ENCODE peak calls at places on chromosomes 11 and 22, in six cellular contexts. One of them, this sample, is unnamed. For H3K36me3, the result is how much of the 10 kb centered on the place peaks cover.

GRCh38 chr11:95443386-95443785 is 212.4 kb upstream of the SESN3 start:
- DNase-seq in fibroblast of lung: no peak
- DNase-seq in heart left ventricle: no peak
- DNase-seq in mammary epithelial cell: no peak
- DNase-seq in tibial artery: no peak
- DNase-seq in CD8-positive, alpha-beta T cell: peak
- DNase-seq in this sample: no peak

GRCh38 chr22:48049116-48049515 is 1286.7 kb downstream of the TBC1D22A start:
- DNase-seq in fibroblast of lung: no peak
- DNase-seq in heart left ventricle: no peak
- DNase-seq in mammary epithelial cell: no peak
- DNase-seq in tibial artery: no peak
- DNase-seq in CD8-positive, alpha-beta T cell: no peak
- DNase-seq in this sample: no peak

GRCh38 chr11:64580387-64580786 is 10.6 kb upstream of the SLC22A12 start:
- DNase-seq in fibroblast of lung: no peak
- DNase-seq in heart left ventricle: no peak
- DNase-seq in mammary epithelial cell: no peak
- DNase-seq in tibial artery: no peak
- DNase-seq in CD8-positive, alpha-beta T cell: no peak
- DNase-seq in this sample: no peak

GRCh38 chr11:57484141-57484710 is 23.9 kb downstream of the RTN4RL2 start:
- DNase-seq in fibroblast of lung: no peak
- DNase-seq in heart left ventricle: no peak
- DNase-seq in mammary epithelial cell: no peak
- DNase-seq in tibial artery: no peak
- DNase-seq in CD8-positive, alpha-beta T cell: no peak
- DNase-seq in this sample: no peak

GRCh38 chr22:39522567-39523300 is 2.4 kb downstream of the ATF4 start:
- DNase-seq in fibroblast of lung: peak
- DNase-seq in heart left ventricle: peak
- DNase-seq in mammary epithelial cell: peak
- DNase-seq in tibial artery: peak
- DNase-seq in CD8-positive, alpha-beta T cell: no peak
- DNase-seq in this sample: no peak

GRCh38 chr11:64153831-64154230 is 12.1 kb downstream of the MACROD1 start:
- DNase-seq in fibroblast of lung: no peak
- DNase-seq in heart left ventricle: no peak
- DNase-seq in mammary epithelial cell: no peak
- DNase-seq in tibial artery: no peak
- DNase-seq in CD8-positive, alpha-beta T cell: no peak
- DNase-seq in this sample: no peak

GRCh38 chr11:101128571-101129202 is 926 bp downstream of the PGR start:
- DNase-seq in fibroblast of lung: no peak
- DNase-seq in heart left ventricle: peak
- DNase-seq in mammary epithelial cell: no peak
- DNase-seq in tibial artery: peak
- DNase-seq in CD8-positive, alpha-beta T cell: no peak
- DNase-seq in this sample: no peak

GRCh38 chr11:47186937-47187681 is 875 bp upstream of the PACSIN3 start:
- DNase-seq in fibroblast of lung: peak
- DNase-seq in heart left ventricle: peak
- DNase-seq in mammary epithelial cell: peak
- DNase-seq in tibial artery: peak
- DNase-seq in CD8-positive, alpha-beta T cell: peak
- DNase-seq in this sample: peak

GRCh38 chr11:747176-748006 is at the start of gene TALDO1:
- DNase-seq in fibroblast of lung: peak
- DNase-seq in heart left ventricle: peak
- DNase-seq in mammary epithelial cell: peak
- DNase-seq in tibial artery: peak
- DNase-seq in CD8-positive, alpha-beta T cell: peak
- DNase-seq in this sample: peak

GRCh38 chr11:79208126-79208525 is 232.7 kb downstream of the TENM4 start:
- DNase-seq in fibroblast of lung: no peak
- DNase-seq in heart left ventricle: no peak
- DNase-seq in mammary epithelial cell: no peak
- DNase-seq in tibial artery: no peak
- DNase-seq in CD8-positive, alpha-beta T cell: no peak
- DNase-seq in this sample: no peak

GRCh38 chr22:22884010-22884887 is 3.4 kb upstream of the IGLL5 start:
- DNase-seq in fibroblast of lung: peak
- DNase-seq in heart left ventricle: peak
- DNase-seq in mammary epithelial cell: peak
- DNase-seq in tibial artery: peak
- DNase-seq in CD8-positive, alpha-beta T cell: peak
- DNase-seq in this sample: peak

GRCh38 chr11:128501576-128502549 is 85.5 kb downstream of the ETS1 start:
- DNase-seq in fibroblast of lung: no peak
- DNase-seq in heart left ventricle: peak
- DNase-seq in mammary epithelial cell: no peak
- DNase-seq in tibial artery: no peak
- DNase-seq in CD8-positive, alpha-beta T cell: no peak
- DNase-seq in this sample: peak

GRCh38 chr11:32429477-32429876 is 5.9 kb downstream of the WT1 start:
- DNase-seq in fibroblast of lung: no peak
- DNase-seq in heart left ventricle: no peak
- DNase-seq in mammary epithelial cell: no peak
- DNase-seq in tibial artery: no peak
- DNase-seq in CD8-positive, alpha-beta T cell: no peak
- DNase-seq in this sample: no peak

GRCh38 chr11:124898711-124899110 is 1.0 kb upstream of the ROBO4 start:
- DNase-seq in fibroblast of lung: peak
- DNase-seq in heart left ventricle: peak
- DNase-seq in mammary epithelial cell: no peak
- DNase-seq in tibial artery: peak
- DNase-seq in CD8-positive, alpha-beta T cell: no peak
- DNase-seq in this sample: no peak

GRCh38 chr11:126529037-126529436 is 173.6 kb downstream of the ST3GAL4 start:
- DNase-seq in fibroblast of lung: no peak
- DNase-seq in heart left ventricle: no peak
- DNase-seq in mammary epithelial cell: no peak
- DNase-seq in tibial artery: no peak
- DNase-seq in CD8-positive, alpha-beta T cell: no peak
- DNase-seq in this sample: no peak

GRCh38 chr11:65493367-65494176 is 5.3 kb upstream of the MALAT1 start:
- DNase-seq in fibroblast of lung: peak
- DNase-seq in heart left ventricle: peak
- DNase-seq in mammary epithelial cell: peak
- DNase-seq in tibial artery: peak
- DNase-seq in CD8-positive, alpha-beta T cell: no peak
- DNase-seq in this sample: peak

GRCh38 chr22:23415490-23415851 is 164.6 kb downstream of the IGLL1 start:
- DNase-seq in fibroblast of lung: no peak
- DNase-seq in heart left ventricle: no peak
- DNase-seq in mammary epithelial cell: no peak
- DNase-seq in tibial artery: no peak
- DNase-seq in CD8-positive, alpha-beta T cell: no peak
- DNase-seq in this sample: no peak

GRCh38 chr11:110991621-110992355 is 253.7 kb upstream of the POU2AF2 start:
- DNase-seq in fibroblast of lung: peak
- DNase-seq in heart left ventricle: no peak
- DNase-seq in mammary epithelial cell: no peak
- DNase-seq in tibial artery: no peak
- DNase-seq in CD8-positive, alpha-beta T cell: no peak
- DNase-seq in this sample: no peak

GRCh38 chr11:42205518-42205917 is 746.1 kb upstream of the LRRC4C start:
- DNase-seq in fibroblast of lung: no peak
- DNase-seq in heart left ventricle: no peak
- DNase-seq in mammary epithelial cell: no peak
- DNase-seq in tibial artery: no peak
- DNase-seq in CD8-positive, alpha-beta T cell: no peak
- DNase-seq in this sample: no peak

GRCh38 chr11:34874202-34874601 is 42.0 kb downstream of the APIP start:
- DNase-seq in fibroblast of lung: no peak
- DNase-seq in heart left ventricle: no peak
- DNase-seq in mammary epithelial cell: no peak
- DNase-seq in tibial artery: no peak
- DNase-seq in CD8-positive, alpha-beta T cell: no peak
- DNase-seq in this sample: no peak

GRCh38 chr11:68968306-68969255 is 12.2 kb downstream of the MRGPRD start:
- DNase-seq in fibroblast of lung: no peak
- DNase-seq in heart left ventricle: peak
- DNase-seq in mammary epithelial cell: no peak
- DNase-seq in tibial artery: peak
- DNase-seq in CD8-positive, alpha-beta T cell: no peak
- DNase-seq in this sample: no peak

GRCh38 chr22:24137595-24137994 is 43.7 kb upstream of the SUSD2 start:
- DNase-seq in fibroblast of lung: peak
- DNase-seq in heart left ventricle: no peak
- DNase-seq in mammary epithelial cell: no peak
- DNase-seq in tibial artery: no peak
- DNase-seq in CD8-positive, alpha-beta T cell: no peak
- DNase-seq in this sample: peak

GRCh38 chr11:60172011-60172410 is 10.9 kb downstream of the MS4A6A start:
- DNase-seq in fibroblast of lung: no peak
- DNase-seq in heart left ventricle: no peak
- DNase-seq in mammary epithelial cell: peak
- DNase-seq in tibial artery: no peak
- DNase-seq in CD8-positive, alpha-beta T cell: no peak
- DNase-seq in this sample: no peak

GRCh38 chr11:89205378-89205777 is 27.7 kb downstream of the TYR start:
- DNase-seq in fibroblast of lung: no peak
- DNase-seq in heart left ventricle: no peak
- DNase-seq in mammary epithelial cell: no peak
- DNase-seq in tibial artery: no peak
- DNase-seq in CD8-positive, alpha-beta T cell: no peak
- DNase-seq in this sample: no peak

GRCh38 chr11:86869966-86870570 is 69.7 kb downstream of the PRSS23 start:
- DNase-seq in fibroblast of lung: peak
- DNase-seq in heart left ventricle: peak
- DNase-seq in mammary epithelial cell: peak
- DNase-seq in tibial artery: peak
- DNase-seq in CD8-positive, alpha-beta T cell: peak
- DNase-seq in this sample: peak

GRCh38 chr22:28917747-28918543 is 34.6 kb downstream of the ZNRF3 start:
- DNase-seq in fibroblast of lung: peak
- DNase-seq in heart left ventricle: peak
- DNase-seq in mammary epithelial cell: no peak
- DNase-seq in tibial artery: no peak
- DNase-seq in CD8-positive, alpha-beta T cell: no peak
- DNase-seq in this sample: no peak

GRCh38 chr22:19059481-19060278 is 62.5 kb downstream of the DGCR2 start:
- DNase-seq in fibroblast of lung: no peak
- DNase-seq in heart left ventricle: no peak
- DNase-seq in mammary epithelial cell: no peak
- DNase-seq in tibial artery: no peak
- DNase-seq in CD8-positive, alpha-beta T cell: no peak
- DNase-seq in this sample: no peak

GRCh38 chr11:96329419-96329818 is 13.6 kb downstream of the MAML2 start:
- DNase-seq in fibroblast of lung: no peak
- DNase-seq in heart left ventricle: no peak
- DNase-seq in mammary epithelial cell: no peak
- DNase-seq in tibial artery: no peak
- DNase-seq in CD8-positive, alpha-beta T cell: no peak
- DNase-seq in this sample: no peak

GRCh38 chr11:92152245-92152644 is 72.4 kb upstream of the FAT3 start:
- DNase-seq in fibroblast of lung: no peak
- DNase-seq in heart left ventricle: no peak
- DNase-seq in mammary epithelial cell: no peak
- DNase-seq in tibial artery: no peak
- DNase-seq in CD8-positive, alpha-beta T cell: no peak
- DNase-seq in this sample: no peak

GRCh38 chr11:28581286-28582242 is 473.4 kb downstream of the METTL15 start:
- DNase-seq in fibroblast of lung: no peak
- DNase-seq in heart left ventricle: no peak
- DNase-seq in mammary epithelial cell: no peak
- DNase-seq in tibial artery: no peak
- DNase-seq in CD8-positive, alpha-beta T cell: no peak
- DNase-seq in this sample: peak

GRCh38 chr11:110093407-110094297 is 460 bp downstream of the ZC3H12C start:
- DNase-seq in fibroblast of lung: peak
- DNase-seq in heart left ventricle: peak
- DNase-seq in mammary epithelial cell: peak
- DNase-seq in tibial artery: peak
- DNase-seq in CD8-positive, alpha-beta T cell: no peak
- DNase-seq in this sample: peak

GRCh38 chr22:36379593-36380361 is 8.0 kb downstream of the MYH9 start:
- DNase-seq in fibroblast of lung: no peak
- DNase-seq in heart left ventricle: no peak
- DNase-seq in mammary epithelial cell: peak
- DNase-seq in tibial artery: peak
- DNase-seq in CD8-positive, alpha-beta T cell: peak
- DNase-seq in this sample: no peak
- H3K36me3 ChIP-seq in fibroblast of lung: under half
- H3K36me3 ChIP-seq in heart left ventricle: under half
- H3K36me3 ChIP-seq in mammary epithelial cell: under half
- H3K36me3 ChIP-seq in tibial artery: under half
- H3K36me3 ChIP-seq in CD8-positive, alpha-beta T cell: under half
- H3K36me3 ChIP-seq in this sample: half or more

GRCh38 chr11:115066111-115066660 is 387.9 kb downstream of the NXPE2 start:
- DNase-seq in fibroblast of lung: no peak
- DNase-seq in heart left ventricle: no peak
- DNase-seq in mammary epithelial cell: no peak
- DNase-seq in tibial artery: no peak
- DNase-seq in CD8-positive, alpha-beta T cell: no peak
- DNase-seq in this sample: no peak
- H3K4me3 ChIP-seq in fibroblast of lung: no peak
- H3K4me3 ChIP-seq in heart left ventricle: no peak
- H3K4me3 ChIP-seq in mammary epithelial cell: no peak
- H3K4me3 ChIP-seq in tibial artery: no peak
- H3K4me3 ChIP-seq in CD8-positive, alpha-beta T cell: no peak
- H3K4me3 ChIP-seq in this sample: no peak

DNA sequence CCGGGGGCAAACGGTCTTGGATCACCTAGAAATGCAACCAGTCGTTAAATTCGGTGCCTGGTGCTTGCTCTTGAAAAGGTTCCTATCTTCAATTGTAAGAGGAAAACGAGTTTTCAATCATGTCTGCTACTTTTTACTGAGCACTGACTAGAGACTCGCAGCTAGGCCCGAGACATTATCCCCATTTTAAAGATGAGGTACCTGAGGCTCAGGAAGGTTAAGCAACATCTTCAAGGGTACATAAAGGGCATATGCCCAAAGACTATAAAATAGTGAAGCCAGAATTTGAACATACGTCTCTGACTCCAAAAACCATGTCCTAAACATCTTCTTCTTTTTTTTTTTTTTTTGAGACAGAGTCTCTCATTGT is 638 bp upstream of the PISD start:
- DNase-seq in fibroblast of lung: no peak
- DNase-seq in heart left ventricle: no peak
- DNase-seq in mammary epithelial cell: no peak
- DNase-seq in tibial artery: no peak
- DNase-seq in CD8-positive, alpha-beta T cell: no peak
- DNase-seq in this sample: no peak
- H3K27ac ChIP-seq in fibroblast of lung: no peak
- H3K27ac ChIP-seq in heart left ventricle: peak
- H3K27ac ChIP-seq in mammary epithelial cell: peak
- H3K27ac ChIP-seq in tibial artery: peak
- H3K27ac ChIP-seq in CD8-positive, alpha-beta T cell: peak
- H3K27ac ChIP-seq in this sample: no peak

DNA sequence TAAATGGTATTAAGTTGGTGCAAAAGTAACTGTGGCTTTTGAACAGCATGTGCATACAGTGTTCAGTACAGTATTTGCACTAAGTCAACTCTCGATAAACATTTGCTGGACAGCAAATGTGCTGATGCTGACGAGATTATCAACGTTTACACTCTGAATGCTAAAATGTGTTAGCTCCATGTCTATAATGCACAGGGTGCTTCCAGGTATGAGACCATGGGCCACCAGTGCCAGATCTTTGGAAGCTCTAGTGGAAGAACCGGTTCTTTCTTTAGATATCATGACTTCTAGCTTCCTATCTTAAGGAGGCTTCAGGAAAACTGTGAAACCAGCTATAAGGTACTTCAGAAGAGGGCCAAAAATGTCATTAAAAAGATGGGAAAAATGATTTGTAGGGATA is 17.2 kb downstream of the SNX19 start:
- DNase-seq in fibroblast of lung: no peak
- DNase-seq in heart left ventricle: no peak
- DNase-seq in mammary epithelial cell: no peak
- DNase-seq in tibial artery: no peak
- DNase-seq in CD8-positive, alpha-beta T cell: no peak
- DNase-seq in this sample: no peak
- H3K36me3 ChIP-seq in fibroblast of lung: under half
- H3K36me3 ChIP-seq in heart left ventricle: under half
- H3K36me3 ChIP-seq in mammary epithelial cell: half or more
- H3K36me3 ChIP-seq in tibial artery: half or more
- H3K36me3 ChIP-seq in CD8-positive, alpha-beta T cell: half or more
- H3K36me3 ChIP-seq in this sample: under half